ENCODE peak calls at places on chromosomes 6 and 20, in four cellular contexts. V, D, Y and P are unnamed samples.

GRCh38 chr6:34015576-34015975 is 130.3 kb downstream of the GRM4 start:
- DNase-seq in V (no peak), D (no peak), Y (no peak), P (no peak)

GRCh38 chr20:6692566-6693168 is 74.8 kb upstream of the BMP2 start:
- DNase-seq in V (no peak), D (no peak), Y (no peak), P (no peak)

GRCh38 chr20:63370623-63371176 is 9.6 kb upstream of the CHRNA4 start:
- DNase-seq in V (no peak), D (no peak), Y (no peak), P (no peak)

GRCh38 chr20:61117725-61118124 is 134.3 kb upstream of the CDH4 start:
- DNase-seq in V (no peak), D (no peak), Y (no peak), P (no peak)

GRCh38 chr6:155117266-155117665 is 122.2 kb downstream of the TIAM2 start:
- DNase-seq in V (no peak), D (no peak), Y (no peak), P (no peak)

GRCh38 chr6:138987299-138987642 is 782 bp downstream of the REPS1 start:
- DNase-seq in V (no peak), D (no peak), Y (no peak), P (no peak)

GRCh38 chr6:22036267-22036666 is 260.6 kb downstream of the PRL start:
- DNase-seq in V (peak; percentile 64), D (no peak), Y (no peak), P (no peak)

GRCh38 chr6:142699391-142699790 is 245.6 kb downstream of the HIVEP2 start:
- DNase-seq in V (no peak), D (no peak), Y (no peak), P (no peak)

GRCh38 chr6:106560966-106561740 is 68.1 kb downstream of the RTN4IP1 start:
- DNase-seq in V (no peak), D (no peak), Y (no peak), P (no peak)

GRCh38 chr20:62805365-62805710 is 703 bp downstream of the OGFR start:
- DNase-seq in V (no peak), D (no peak), Y (no peak), P (no peak)

GRCh38 chr6:14638932-14639875 is 521.6 kb downstream of the CD83 start:
- DNase-seq in V (peak; percentile 36), D (no peak), Y (no peak), P (peak; percentile 4)

GRCh38 chr20:54350415-54350814 is 125.0 kb upstream of the DOK5 start:
- DNase-seq in V (no peak), D (no peak), Y (no peak), P (no peak)

GRCh38 chr6:124319410-124319809 is 515.7 kb downstream of the NKAIN2 start:
- DNase-seq in V (no peak), D (no peak), Y (no peak), P (no peak)

GRCh38 chr6:166494757-166495486 is 91.6 kb downstream of the RAMACL start:
- DNase-seq in V (no peak), D (peak; percentile 31), Y (no peak), P (no peak)

GRCh38 chr20:57921701-57922482 is 212.1 kb upstream of the PMEPA1 start:
- DNase-seq in V (no peak), D (no peak), Y (no peak), P (no peak)

GRCh38 chr20:57920971-57921370 is 211.2 kb upstream of the PMEPA1 start:
- DNase-seq in V (no peak), D (no peak), Y (no peak), P (no peak)

GRCh38 chr20:57922701-57923100 is 212.9 kb upstream of the PMEPA1 start:
- DNase-seq in V (no peak), D (no peak), Y (no peak), P (no peak)

GRCh38 chr20:57919059-57919458 is 209.2 kb upstream of the PMEPA1 start:
- DNase-seq in V (no peak), D (no peak), Y (no peak), P (no peak)

DNA sequence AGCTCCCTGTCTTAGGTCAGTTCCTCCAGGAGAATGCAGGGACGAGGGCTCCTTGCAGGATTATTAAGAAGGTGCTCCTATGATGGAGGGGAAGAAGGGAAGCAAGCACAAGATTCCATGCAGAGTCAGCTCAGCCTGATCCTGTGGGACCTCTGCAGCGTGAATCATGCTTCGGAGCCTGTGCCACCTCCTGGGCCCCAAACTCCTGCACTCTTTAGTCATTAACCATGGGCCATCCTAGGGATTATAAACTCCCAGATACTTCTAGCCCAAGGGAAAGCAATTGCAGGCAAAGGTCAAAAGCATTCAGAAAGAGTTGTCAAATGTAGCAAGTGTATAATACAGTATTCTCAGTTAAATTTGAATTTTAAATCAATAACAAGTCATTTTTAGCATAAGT is 208.7 kb upstream of the PMEPA1 start:
- DNase-seq in V (no peak), D (no peak), Y (no peak), P (no peak)
- TF ChIP-seq SPI1 in V (no peak), D (no peak), Y (no peak), P (no peak)

GRCh38 chr6:158104696-158105095 is 63.4 kb downstream of the SERAC1 start:
- DNase-seq in V (no peak), D (no peak), Y (no peak), P (no peak)

GRCh38 chr6:158110986-158111385 is 57.1 kb downstream of the SERAC1 start:
- DNase-seq in V (no peak), D (no peak), Y (no peak), P (no peak)

GRCh38 chr6:158115102-158115501 is 53.0 kb downstream of the SERAC1 start:
- DNase-seq in V (no peak), D (no peak), Y (no peak), P (no peak)

GRCh38 chr6:158111987-158112386 is 56.1 kb downstream of the SERAC1 start:
- DNase-seq in V (no peak), D (no peak), Y (no peak), P (no peak)

DNA sequence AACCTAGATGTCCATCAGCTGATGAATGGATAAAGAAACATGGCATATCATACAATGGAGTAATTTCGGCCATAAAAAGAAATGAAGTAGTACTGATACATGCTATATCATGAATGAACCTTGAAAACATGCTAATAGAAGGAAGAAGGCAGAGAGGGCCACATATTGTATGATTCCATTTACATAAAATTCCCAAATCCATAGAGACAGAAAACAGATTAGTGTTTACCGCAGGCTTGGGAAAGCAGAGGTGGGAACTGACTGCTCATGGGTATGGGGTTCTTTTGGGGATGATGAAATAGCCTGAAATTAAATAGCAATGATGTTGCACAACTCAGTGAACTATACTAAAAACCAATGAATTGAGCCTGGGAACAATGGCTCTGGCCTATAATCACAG is 58.3 kb downstream of the SERAC1 start:
- DNase-seq in V (no peak), D (no peak), Y (no peak), P (no peak)
- TF ChIP-seq SPI1 in V (no peak), D (no peak), Y (no peak), P (no peak)

GRCh38 chr6:108004861-108005260 is 46.9 kb upstream of the SEC63 start:
- DNase-seq in V (no peak), D (no peak), Y (no peak), P (no peak)
- TF ChIP-seq SPI1 in V (no peak), D (no peak), Y (no peak), P (no peak)

GRCh38 chr6:101666256-101666655 is 272.7 kb downstream of the GRIK2 start:
- DNase-seq in V (no peak), D (no peak), Y (no peak), P (no peak)
- TF ChIP-seq SPI1 in V (no peak), D (no peak), Y (no peak), P (no peak)

GRCh38 chr20:36215778-36216177 is 20.5 kb upstream of the AAR2 start:
- DNase-seq in V (no peak), D (no peak), Y (no peak), P (no peak)

GRCh38 chr20:36217226-36217625 is 19.1 kb upstream of the AAR2 start:
- DNase-seq in V (no peak), D (peak; percentile 76), Y (no peak), P (no peak)

GRCh38 chr20:36216314-36217025 is 19.8 kb upstream of the AAR2 start:
- DNase-seq in V (no peak), D (no peak), Y (no peak), P (no peak)

GRCh38 chr20:36213362-36213761 is 22.9 kb upstream of the AAR2 start:
- DNase-seq in V (no peak), D (no peak), Y (no peak), P (no peak)

GRCh38 chr20:36214684-36215256 is 21.5 kb upstream of the AAR2 start:
- DNase-seq in V (no peak), D (peak; percentile 59), Y (peak; percentile 51), P (peak; percentile 7)
- TF ChIP-seq SPI1 in V (no peak), D (no peak), Y (no peak), P (peak; percentile 3)